ENCODE peak calls at places on chromosomes 16 and 17, in nine cellular contexts. One of them, this sample, is unnamed.

GRCh38 chr16:54283735-54284318 is 2.8 kb downstream of the IRX3 start:
- DNase-seq in T47D: no peak
- DNase-seq in kidney epithelial cell: no peak
- DNase-seq in HEK293T: no peak
- DNase-seq in NCI-H345: no peak
- DNase-seq in anterior cingulate cortex: no peak
- DNase-seq in stimulated activated effector memory CD8-positive, alpha-beta T cell treated with anti-CD3 and anti-CD28 coated beads, Interleukin-12 subunit alpha, Interleukin-12 subunit beta, amount 100 ng/mL, for 72 hours: no peak
- DNase-seq in cardiac muscle cell: peak
- DNase-seq in mesenchymal stem cell: no peak
- DNase-seq in this sample: no peak

GRCh38 chr17:74199306-74200092 is 4.0 kb upstream of the RPL38 start:
- DNase-seq in T47D: peak
- DNase-seq in kidney epithelial cell: no peak
- DNase-seq in HEK293T: peak
- DNase-seq in NCI-H345: no peak
- DNase-seq in anterior cingulate cortex: peak
- DNase-seq in stimulated activated effector memory CD8-positive, alpha-beta T cell treated with anti-CD3 and anti-CD28 coated beads, Interleukin-12 subunit alpha, Interleukin-12 subunit beta, amount 100 ng/mL, for 72 hours: peak
- DNase-seq in cardiac muscle cell: peak
- DNase-seq in mesenchymal stem cell: peak
- DNase-seq in this sample: peak

GRCh38 chr17:42783062-42783777 is 2.8 kb downstream of the WNK4 start:
- DNase-seq in T47D: no peak
- DNase-seq in kidney epithelial cell: peak
- DNase-seq in HEK293T: no peak
- DNase-seq in NCI-H345: no peak
- DNase-seq in anterior cingulate cortex: no peak
- DNase-seq in stimulated activated effector memory CD8-positive, alpha-beta T cell treated with anti-CD3 and anti-CD28 coated beads, Interleukin-12 subunit alpha, Interleukin-12 subunit beta, amount 100 ng/mL, for 72 hours: no peak
- DNase-seq in cardiac muscle cell: peak
- DNase-seq in mesenchymal stem cell: peak
- DNase-seq in this sample: peak

GRCh38 chr16:58226790-58227189 is 28.9 kb upstream of the CSNK2A2 start:
- DNase-seq in T47D: no peak
- DNase-seq in kidney epithelial cell: no peak
- DNase-seq in HEK293T: no peak
- DNase-seq in NCI-H345: no peak
- DNase-seq in anterior cingulate cortex: no peak
- DNase-seq in stimulated activated effector memory CD8-positive, alpha-beta T cell treated with anti-CD3 and anti-CD28 coated beads, Interleukin-12 subunit alpha, Interleukin-12 subunit beta, amount 100 ng/mL, for 72 hours: no peak
- DNase-seq in cardiac muscle cell: no peak
- DNase-seq in mesenchymal stem cell: no peak
- DNase-seq in this sample: no peak

GRCh38 chr17:38922538-38923291 is 2.7 kb upstream of the LASP1NB start:
- DNase-seq in T47D: no peak
- DNase-seq in kidney epithelial cell: no peak
- DNase-seq in HEK293T: no peak
- DNase-seq in NCI-H345: peak
- DNase-seq in anterior cingulate cortex: peak
- DNase-seq in stimulated activated effector memory CD8-positive, alpha-beta T cell treated with anti-CD3 and anti-CD28 coated beads, Interleukin-12 subunit alpha, Interleukin-12 subunit beta, amount 100 ng/mL, for 72 hours: no peak
- DNase-seq in cardiac muscle cell: peak
- DNase-seq in mesenchymal stem cell: peak
- DNase-seq in this sample: peak

GRCh38 chr17:12041316-12041715 is 20.6 kb downstream of the MAP2K4 start:
- DNase-seq in T47D: no peak
- DNase-seq in kidney epithelial cell: peak
- DNase-seq in HEK293T: no peak
- DNase-seq in NCI-H345: no peak
- DNase-seq in anterior cingulate cortex: no peak
- DNase-seq in stimulated activated effector memory CD8-positive, alpha-beta T cell treated with anti-CD3 and anti-CD28 coated beads, Interleukin-12 subunit alpha, Interleukin-12 subunit beta, amount 100 ng/mL, for 72 hours: no peak
- DNase-seq in cardiac muscle cell: peak
- DNase-seq in mesenchymal stem cell: peak
- DNase-seq in this sample: peak

GRCh38 chr16:72877374-72878028 is 170.4 kb downstream of the ZFHX3 start:
- DNase-seq in T47D: no peak
- DNase-seq in kidney epithelial cell: peak
- DNase-seq in HEK293T: no peak
- DNase-seq in NCI-H345: no peak
- DNase-seq in anterior cingulate cortex: no peak
- DNase-seq in stimulated activated effector memory CD8-positive, alpha-beta T cell treated with anti-CD3 and anti-CD28 coated beads, Interleukin-12 subunit alpha, Interleukin-12 subunit beta, amount 100 ng/mL, for 72 hours: no peak
- DNase-seq in cardiac muscle cell: peak
- DNase-seq in mesenchymal stem cell: peak
- DNase-seq in this sample: peak

GRCh38 chr17:81093576-81094223 is 58.7 kb downstream of the BAIAP2 start:
- DNase-seq in T47D: no peak
- DNase-seq in kidney epithelial cell: no peak
- DNase-seq in HEK293T: no peak
- DNase-seq in NCI-H345: no peak
- DNase-seq in anterior cingulate cortex: no peak
- DNase-seq in stimulated activated effector memory CD8-positive, alpha-beta T cell treated with anti-CD3 and anti-CD28 coated beads, Interleukin-12 subunit alpha, Interleukin-12 subunit beta, amount 100 ng/mL, for 72 hours: no peak
- DNase-seq in cardiac muscle cell: no peak
- DNase-seq in mesenchymal stem cell: no peak
- DNase-seq in this sample: no peak

GRCh38 chr17:50304781-50305404 is 30.6 kb downstream of the TMEM92 start:
- DNase-seq in T47D: no peak
- DNase-seq in kidney epithelial cell: no peak
- DNase-seq in HEK293T: no peak
- DNase-seq in NCI-H345: no peak
- DNase-seq in anterior cingulate cortex: no peak
- DNase-seq in stimulated activated effector memory CD8-positive, alpha-beta T cell treated with anti-CD3 and anti-CD28 coated beads, Interleukin-12 subunit alpha, Interleukin-12 subunit beta, amount 100 ng/mL, for 72 hours: no peak
- DNase-seq in cardiac muscle cell: peak
- DNase-seq in mesenchymal stem cell: peak
- DNase-seq in this sample: peak

GRCh38 chr17:27533874-27534815 is 77.9 kb downstream of the KSR1 start:
- DNase-seq in T47D: no peak
- DNase-seq in kidney epithelial cell: peak
- DNase-seq in HEK293T: no peak
- DNase-seq in NCI-H345: no peak
- DNase-seq in anterior cingulate cortex: no peak
- DNase-seq in stimulated activated effector memory CD8-positive, alpha-beta T cell treated with anti-CD3 and anti-CD28 coated beads, Interleukin-12 subunit alpha, Interleukin-12 subunit beta, amount 100 ng/mL, for 72 hours: no peak
- DNase-seq in cardiac muscle cell: peak
- DNase-seq in mesenchymal stem cell: peak
- DNase-seq in this sample: peak

GRCh38 chr17:17180141-17180603 is 26.0 kb downstream of the PLD6 start:
- DNase-seq in T47D: peak
- DNase-seq in kidney epithelial cell: no peak
- DNase-seq in HEK293T: no peak
- DNase-seq in NCI-H345: no peak
- DNase-seq in anterior cingulate cortex: peak
- DNase-seq in stimulated activated effector memory CD8-positive, alpha-beta T cell treated with anti-CD3 and anti-CD28 coated beads, Interleukin-12 subunit alpha, Interleukin-12 subunit beta, amount 100 ng/mL, for 72 hours: no peak
- DNase-seq in cardiac muscle cell: no peak
- DNase-seq in mesenchymal stem cell: no peak
- DNase-seq in this sample: no peak

GRCh38 chr16:66652661-66653060 is 43.9 kb downstream of the CMTM4 start:
- DNase-seq in T47D: no peak
- DNase-seq in kidney epithelial cell: no peak
- DNase-seq in HEK293T: no peak
- DNase-seq in NCI-H345: no peak
- DNase-seq in anterior cingulate cortex: no peak
- DNase-seq in stimulated activated effector memory CD8-positive, alpha-beta T cell treated with anti-CD3 and anti-CD28 coated beads, Interleukin-12 subunit alpha, Interleukin-12 subunit beta, amount 100 ng/mL, for 72 hours: no peak
- DNase-seq in cardiac muscle cell: peak
- DNase-seq in mesenchymal stem cell: no peak
- DNase-seq in this sample: no peak

GRCh38 chr16:85353839-85354622 is 241.8 kb upstream of the CIBAR2 start:
- DNase-seq in T47D: peak
- DNase-seq in kidney epithelial cell: no peak
- DNase-seq in HEK293T: no peak
- DNase-seq in NCI-H345: no peak
- DNase-seq in anterior cingulate cortex: no peak
- DNase-seq in stimulated activated effector memory CD8-positive, alpha-beta T cell treated with anti-CD3 and anti-CD28 coated beads, Interleukin-12 subunit alpha, Interleukin-12 subunit beta, amount 100 ng/mL, for 72 hours: no peak
- DNase-seq in cardiac muscle cell: no peak
- DNase-seq in mesenchymal stem cell: no peak
- DNase-seq in this sample: no peak

GRCh38 chr17:16398270-16399267 is 16.8 kb upstream of the TRPV2 start:
- DNase-seq in T47D: no peak
- DNase-seq in kidney epithelial cell: no peak
- DNase-seq in HEK293T: no peak
- DNase-seq in NCI-H345: peak
- DNase-seq in anterior cingulate cortex: no peak
- DNase-seq in stimulated activated effector memory CD8-positive, alpha-beta T cell treated with anti-CD3 and anti-CD28 coated beads, Interleukin-12 subunit alpha, Interleukin-12 subunit beta, amount 100 ng/mL, for 72 hours: no peak
- DNase-seq in cardiac muscle cell: no peak
- DNase-seq in mesenchymal stem cell: peak
- DNase-seq in this sample: no peak

GRCh38 chr17:47895254-47895855 is 681 bp upstream of the SP2 start:
- DNase-seq in T47D: no peak
- DNase-seq in kidney epithelial cell: no peak
- DNase-seq in HEK293T: no peak
- DNase-seq in NCI-H345: no peak
- DNase-seq in anterior cingulate cortex: no peak
- DNase-seq in stimulated activated effector memory CD8-positive, alpha-beta T cell treated with anti-CD3 and anti-CD28 coated beads, Interleukin-12 subunit alpha, Interleukin-12 subunit beta, amount 100 ng/mL, for 72 hours: peak
- DNase-seq in cardiac muscle cell: no peak
- DNase-seq in mesenchymal stem cell: no peak
- DNase-seq in this sample: peak

GRCh38 chr16:3182608-3183444 is 5.2 kb upstream of the OR1F1 start:
- DNase-seq in T47D: no peak
- DNase-seq in kidney epithelial cell: no peak
- DNase-seq in HEK293T: peak
- DNase-seq in NCI-H345: peak
- DNase-seq in anterior cingulate cortex: no peak
- DNase-seq in stimulated activated effector memory CD8-positive, alpha-beta T cell treated with anti-CD3 and anti-CD28 coated beads, Interleukin-12 subunit alpha, Interleukin-12 subunit beta, amount 100 ng/mL, for 72 hours: peak
- DNase-seq in cardiac muscle cell: peak
- DNase-seq in mesenchymal stem cell: peak
- DNase-seq in this sample: peak

GRCh38 chr17:42571435-42572225 is 4.7 kb downstream of the MLX start:
- DNase-seq in T47D: no peak
- DNase-seq in kidney epithelial cell: no peak
- DNase-seq in HEK293T: no peak
- DNase-seq in NCI-H345: no peak
- DNase-seq in anterior cingulate cortex: no peak
- DNase-seq in stimulated activated effector memory CD8-positive, alpha-beta T cell treated with anti-CD3 and anti-CD28 coated beads, Interleukin-12 subunit alpha, Interleukin-12 subunit beta, amount 100 ng/mL, for 72 hours: no peak
- DNase-seq in cardiac muscle cell: no peak
- DNase-seq in mesenchymal stem cell: no peak
- DNase-seq in this sample: no peak

GRCh38 chr17:4643676-4644075 is 2.2 kb upstream of the ALOX15 start:
- DNase-seq in T47D: no peak
- DNase-seq in kidney epithelial cell: no peak
- DNase-seq in HEK293T: no peak
- DNase-seq in NCI-H345: no peak
- DNase-seq in anterior cingulate cortex: no peak
- DNase-seq in stimulated activated effector memory CD8-positive, alpha-beta T cell treated with anti-CD3 and anti-CD28 coated beads, Interleukin-12 subunit alpha, Interleukin-12 subunit beta, amount 100 ng/mL, for 72 hours: no peak
- DNase-seq in cardiac muscle cell: no peak
- DNase-seq in mesenchymal stem cell: no peak
- DNase-seq in this sample: no peak

GRCh38 chr17:13014801-13015200 is 3.0 kb downstream of the ELAC2 start:
- DNase-seq in T47D: no peak
- DNase-seq in kidney epithelial cell: no peak
- DNase-seq in HEK293T: no peak
- DNase-seq in NCI-H345: no peak
- DNase-seq in anterior cingulate cortex: no peak
- DNase-seq in stimulated activated effector memory CD8-positive, alpha-beta T cell treated with anti-CD3 and anti-CD28 coated beads, Interleukin-12 subunit alpha, Interleukin-12 subunit beta, amount 100 ng/mL, for 72 hours: no peak
- DNase-seq in cardiac muscle cell: no peak
- DNase-seq in mesenchymal stem cell: no peak
- DNase-seq in this sample: no peak

GRCh38 chr16:14097182-14097951 is 26.2 kb downstream of the MRTFB start:
- DNase-seq in T47D: peak
- DNase-seq in kidney epithelial cell: no peak
- DNase-seq in HEK293T: no peak
- DNase-seq in NCI-H345: peak
- DNase-seq in anterior cingulate cortex: no peak
- DNase-seq in stimulated activated effector memory CD8-positive, alpha-beta T cell treated with anti-CD3 and anti-CD28 coated beads, Interleukin-12 subunit alpha, Interleukin-12 subunit beta, amount 100 ng/mL, for 72 hours: no peak
- DNase-seq in cardiac muscle cell: no peak
- DNase-seq in mesenchymal stem cell: peak
- DNase-seq in this sample: no peak

GRCh38 chr17:64632193-64632592 is 29.9 kb downstream of the SMURF2 start:
- DNase-seq in T47D: no peak
- DNase-seq in kidney epithelial cell: peak
- DNase-seq in HEK293T: no peak
- DNase-seq in NCI-H345: no peak
- DNase-seq in anterior cingulate cortex: no peak
- DNase-seq in stimulated activated effector memory CD8-positive, alpha-beta T cell treated with anti-CD3 and anti-CD28 coated beads, Interleukin-12 subunit alpha, Interleukin-12 subunit beta, amount 100 ng/mL, for 72 hours: no peak
- DNase-seq in cardiac muscle cell: no peak
- DNase-seq in mesenchymal stem cell: no peak
- DNase-seq in this sample: no peak

GRCh38 chr17:80029235-80029974 is 6.3 kb downstream of the TBC1D16 start:
- DNase-seq in T47D: no peak
- DNase-seq in kidney epithelial cell: no peak
- DNase-seq in HEK293T: no peak
- DNase-seq in NCI-H345: no peak
- DNase-seq in anterior cingulate cortex: no peak
- DNase-seq in stimulated activated effector memory CD8-positive, alpha-beta T cell treated with anti-CD3 and anti-CD28 coated beads, Interleukin-12 subunit alpha, Interleukin-12 subunit beta, amount 100 ng/mL, for 72 hours: no peak
- DNase-seq in cardiac muscle cell: peak
- DNase-seq in mesenchymal stem cell: peak
- DNase-seq in this sample: peak

GRCh38 chr17:17728550-17729251 is 47.4 kb downstream of the RAI1 start:
- DNase-seq in T47D: no peak
- DNase-seq in kidney epithelial cell: no peak
- DNase-seq in HEK293T: no peak
- DNase-seq in NCI-H345: no peak
- DNase-seq in anterior cingulate cortex: no peak
- DNase-seq in stimulated activated effector memory CD8-positive, alpha-beta T cell treated with anti-CD3 and anti-CD28 coated beads, Interleukin-12 subunit alpha, Interleukin-12 subunit beta, amount 100 ng/mL, for 72 hours: no peak
- DNase-seq in cardiac muscle cell: no peak
- DNase-seq in mesenchymal stem cell: no peak
- DNase-seq in this sample: peak

GRCh38 chr16:6297666-6298435 is 1034.8 kb upstream of the RBFOX1 start:
- DNase-seq in T47D: no peak
- DNase-seq in kidney epithelial cell: no peak
- DNase-seq in HEK293T: no peak
- DNase-seq in NCI-H345: no peak
- DNase-seq in anterior cingulate cortex: no peak
- DNase-seq in stimulated activated effector memory CD8-positive, alpha-beta T cell treated with anti-CD3 and anti-CD28 coated beads, Interleukin-12 subunit alpha, Interleukin-12 subunit beta, amount 100 ng/mL, for 72 hours: no peak
- DNase-seq in cardiac muscle cell: no peak
- DNase-seq in mesenchymal stem cell: no peak
- DNase-seq in this sample: no peak

GRCh38 chr17:32626371-32626770 is 139.6 kb downstream of the CDK5R1 start:
- DNase-seq in T47D: no peak
- DNase-seq in kidney epithelial cell: no peak
- DNase-seq in HEK293T: no peak
- DNase-seq in NCI-H345: peak
- DNase-seq in anterior cingulate cortex: no peak
- DNase-seq in stimulated activated effector memory CD8-positive, alpha-beta T cell treated with anti-CD3 and anti-CD28 coated beads, Interleukin-12 subunit alpha, Interleukin-12 subunit beta, amount 100 ng/mL, for 72 hours: no peak
- DNase-seq in cardiac muscle cell: no peak
- DNase-seq in mesenchymal stem cell: no peak
- DNase-seq in this sample: no peak

GRCh38 chr17:65131946-65132345 is 5.2 kb upstream of the RGS9 start:
- DNase-seq in T47D: no peak
- DNase-seq in kidney epithelial cell: no peak
- DNase-seq in HEK293T: no peak
- DNase-seq in NCI-H345: no peak
- DNase-seq in anterior cingulate cortex: no peak
- DNase-seq in stimulated activated effector memory CD8-positive, alpha-beta T cell treated with anti-CD3 and anti-CD28 coated beads, Interleukin-12 subunit alpha, Interleukin-12 subunit beta, amount 100 ng/mL, for 72 hours: no peak
- DNase-seq in cardiac muscle cell: no peak
- DNase-seq in mesenchymal stem cell: peak
- DNase-seq in this sample: no peak

GRCh38 chr16:50273888-50274770 is 7.8 kb downstream of the ADCY7 start:
- DNase-seq in T47D: no peak
- DNase-seq in kidney epithelial cell: no peak
- DNase-seq in HEK293T: no peak
- DNase-seq in NCI-H345: no peak
- DNase-seq in anterior cingulate cortex: no peak
- DNase-seq in stimulated activated effector memory CD8-positive, alpha-beta T cell treated with anti-CD3 and anti-CD28 coated beads, Interleukin-12 subunit alpha, Interleukin-12 subunit beta, amount 100 ng/mL, for 72 hours: no peak
- DNase-seq in cardiac muscle cell: no peak
- DNase-seq in mesenchymal stem cell: no peak
- DNase-seq in this sample: no peak

GRCh38 chr17:75012320-75013076 is at the start of gene MRPL58:
- DNase-seq in T47D: peak
- DNase-seq in kidney epithelial cell: no peak
- DNase-seq in HEK293T: peak
- DNase-seq in NCI-H345: peak
- DNase-seq in anterior cingulate cortex: peak
- DNase-seq in stimulated activated effector memory CD8-positive, alpha-beta T cell treated with anti-CD3 and anti-CD28 coated beads, Interleukin-12 subunit alpha, Interleukin-12 subunit beta, amount 100 ng/mL, for 72 hours: peak
- DNase-seq in cardiac muscle cell: peak
- DNase-seq in mesenchymal stem cell: peak
- DNase-seq in this sample: peak

GRCh38 chr17:67506966-67507365 is 129.9 kb downstream of the PITPNC1 start:
- DNase-seq in T47D: no peak
- DNase-seq in kidney epithelial cell: no peak
- DNase-seq in HEK293T: no peak
- DNase-seq in NCI-H345: no peak
- DNase-seq in anterior cingulate cortex: no peak
- DNase-seq in stimulated activated effector memory CD8-positive, alpha-beta T cell treated with anti-CD3 and anti-CD28 coated beads, Interleukin-12 subunit alpha, Interleukin-12 subunit beta, amount 100 ng/mL, for 72 hours: no peak
- DNase-seq in cardiac muscle cell: no peak
- DNase-seq in mesenchymal stem cell: peak
- DNase-seq in this sample: no peak

GRCh38 chr17:77856551-77857305 is 101.8 kb upstream of the TNRC6C start:
- DNase-seq in T47D: no peak
- DNase-seq in kidney epithelial cell: no peak
- DNase-seq in HEK293T: no peak
- DNase-seq in NCI-H345: no peak
- DNase-seq in anterior cingulate cortex: peak
- DNase-seq in stimulated activated effector memory CD8-positive, alpha-beta T cell treated with anti-CD3 and anti-CD28 coated beads, Interleukin-12 subunit alpha, Interleukin-12 subunit beta, amount 100 ng/mL, for 72 hours: no peak
- DNase-seq in cardiac muscle cell: no peak
- DNase-seq in mesenchymal stem cell: no peak
- DNase-seq in this sample: no peak

GRCh38 chr17:35028531-35029262 is 34.8 kb downstream of the RFFL start:
- DNase-seq in T47D: no peak
- DNase-seq in kidney epithelial cell: no peak
- DNase-seq in HEK293T: no peak
- DNase-seq in NCI-H345: no peak
- DNase-seq in anterior cingulate cortex: no peak
- DNase-seq in stimulated activated effector memory CD8-positive, alpha-beta T cell treated with anti-CD3 and anti-CD28 coated beads, Interleukin-12 subunit alpha, Interleukin-12 subunit beta, amount 100 ng/mL, for 72 hours: no peak
- DNase-seq in cardiac muscle cell: no peak
- DNase-seq in mesenchymal stem cell: no peak
- DNase-seq in this sample: peak